ENCODE peak calls at places on chromosomes 12 and 14, in nine cellular contexts. C is B cell; B is GM23338; P is effector memory CD8-positive, alpha-beta T cell; O is psoas muscle; A is choroid plexus epithelial cell; K is T-helper 1 cell; S is Jurkat, Clone E6-1; Z is AG04450. X is an unnamed sample.

GRCh38 chr12:77324763-77325468 is 259.5 kb upstream of the E2F7 start:
- DNase-seq in Z (no peak), A (peak), K (no peak), C (no peak), O (peak), P (no peak), B (peak), S (peak), X (peak)

GRCh38 chr14:60935283-60935682 is 45.6 kb downstream of the TRMT5 start:
- DNase-seq in P (no peak), B (no peak), Z (no peak), A (no peak), C (no peak), O (no peak), S (no peak), K (no peak), X (no peak)

GRCh38 chr12:76450690-76451089 is 102.5 kb upstream of the BBS10 start:
- DNase-seq in K (no peak), O (no peak), C (no peak), A (peak), B (no peak), S (no peak), Z (no peak), P (no peak), X (no peak)

GRCh38 chr12:108519558-108519957 is 4.5 kb downstream of the FICD start:
- DNase-seq in Z (no peak), C (no peak), O (no peak), K (no peak), B (peak), P (no peak), S (no peak), A (no peak), X (no peak)

GRCh38 chr14:56858422-56858821 is 48.1 kb upstream of the OTX2 start:
- DNase-seq in O (no peak), A (no peak), K (no peak), B (peak), S (no peak), C (no peak), P (no peak), Z (no peak), X (no peak)

GRCh38 chr12:68538722-68539614 is 71.7 kb upstream of the RAP1B start:
- DNase-seq in A (peak), P (peak), O (peak), Z (no peak), B (peak), S (peak), K (no peak), C (peak), X (no peak)

GRCh38 chr14:97380539-97380941 is 583.4 kb downstream of the VRK1 start:
- DNase-seq in C (no peak), B (no peak), K (no peak), O (no peak), P (no peak), Z (no peak), A (no peak), S (no peak), X (no peak)

GRCh38 chr12:122946690-122947271 is 19.5 kb downstream of the ABCB9 start:
- DNase-seq in C (no peak), O (peak), A (peak), Z (peak), S (no peak), P (peak), K (no peak), B (no peak), X (peak)

GRCh38 chr12:112939761-112940357 is 1.6 kb downstream of the OAS3 start:
- DNase-seq in Z (no peak), S (no peak), B (no peak), C (peak), O (no peak), P (no peak), K (no peak), A (no peak), X (no peak)

GRCh38 chr12:7068240-7068993 is 7.9 kb downstream of the C1S start:
- DNase-seq in Z (no peak), P (no peak), B (no peak), K (no peak), S (no peak), C (no peak), O (peak), A (peak), X (no peak)

GRCh38 chr12:26150737-26151450 is 26.1 kb upstream of the BHLHE41 start:
- DNase-seq in K (no peak), B (no peak), O (no peak), C (no peak), A (peak), Z (peak), P (no peak), S (no peak), X (no peak)

X was measured in left lung.